ENCODE peak calls at places on chromosome 19, in nine cellular contexts. One of them, this sample, is unnamed.
A peak's percentile ranks its signal among the peaks of the same experiment; 100 is the strongest.

GRCh38 chr19:14818588-14818987 is 16.4 kb downstream of the OR7A5 start:
- DNase-seq in fibroblast of mammary gland: no peak
- DNase-seq in mammary epithelial cell: no peak
- DNase-seq in body of pancreas: no peak
- DNase-seq in astrocyte: no peak
- DNase-seq in pancreas: no peak
- DNase-seq in fibroblast of lung: no peak
- DNase-seq in tibial artery: no peak
- DNase-seq in foreskin fibroblast: no peak
- DNase-seq in this sample: no peak

GRCh38 chr19:17590780-17591688 is 35.6 kb downstream of the COLGALT1 start:
- DNase-seq in fibroblast of mammary gland: no peak
- DNase-seq in mammary epithelial cell: no peak
- DNase-seq in body of pancreas: no peak
- DNase-seq in astrocyte: no peak
- DNase-seq in pancreas: no peak
- DNase-seq in fibroblast of lung: no peak
- DNase-seq in tibial artery: no peak
- DNase-seq in foreskin fibroblast: no peak
- DNase-seq in this sample: no peak

GRCh38 chr19:55486043-55486970 is 1.3 kb downstream of the NAT14 start:
- DNase-seq in fibroblast of mammary gland: peak; percentile 61
- DNase-seq in mammary epithelial cell: no peak
- DNase-seq in body of pancreas: no peak
- DNase-seq in astrocyte: no peak
- DNase-seq in pancreas: no peak
- DNase-seq in fibroblast of lung: no peak
- DNase-seq in tibial artery: no peak
- DNase-seq in foreskin fibroblast: no peak
- DNase-seq in this sample: no peak

GRCh38 chr19:12954150-12954962 is 2.7 kb downstream of the GADD45GIP1 start:
- DNase-seq in fibroblast of mammary gland: no peak
- DNase-seq in mammary epithelial cell: no peak
- DNase-seq in body of pancreas: no peak
- DNase-seq in astrocyte: no peak
- DNase-seq in pancreas: no peak
- DNase-seq in fibroblast of lung: no peak
- DNase-seq in tibial artery: no peak
- DNase-seq in foreskin fibroblast: no peak
- DNase-seq in this sample: no peak

GRCh38 chr19:45615795-45616708 is 14.0 kb upstream of the GPR4 start:
- DNase-seq in fibroblast of mammary gland: peak; percentile 89
- DNase-seq in mammary epithelial cell: peak; percentile 71
- DNase-seq in body of pancreas: peak; percentile 97
- DNase-seq in astrocyte: peak; percentile 62
- DNase-seq in pancreas: peak; percentile 96
- DNase-seq in fibroblast of lung: peak; percentile 80
- DNase-seq in tibial artery: peak; percentile 81
- DNase-seq in foreskin fibroblast: peak; percentile 85
- DNase-seq in this sample: peak; percentile 76

GRCh38 chr19:7426986-7427385 is 61.8 kb downstream of the PEX11G start:
- DNase-seq in fibroblast of mammary gland: no peak
- DNase-seq in mammary epithelial cell: no peak
- DNase-seq in body of pancreas: no peak
- DNase-seq in astrocyte: no peak
- DNase-seq in pancreas: no peak
- DNase-seq in fibroblast of lung: no peak
- DNase-seq in tibial artery: no peak
- DNase-seq in foreskin fibroblast: no peak
- DNase-seq in this sample: no peak

GRCh38 chr19:54478677-54479266 is 5.7 kb upstream of the CDC42EP5 start:
- DNase-seq in fibroblast of mammary gland: peak; percentile 60
- DNase-seq in mammary epithelial cell: peak; percentile 17
- DNase-seq in body of pancreas: peak; percentile 25
- DNase-seq in astrocyte: peak; percentile 17
- DNase-seq in pancreas: no peak
- DNase-seq in fibroblast of lung: peak; percentile 54
- DNase-seq in tibial artery: no peak
- DNase-seq in foreskin fibroblast: no peak
- DNase-seq in this sample: no peak

GRCh38 chr19:31334849-31335624 is 14.2 kb downstream of the TSHZ3 start:
- DNase-seq in fibroblast of mammary gland: peak; percentile 51
- DNase-seq in mammary epithelial cell: peak; percentile 76
- DNase-seq in body of pancreas: no peak
- DNase-seq in astrocyte: no peak
- DNase-seq in pancreas: no peak
- DNase-seq in fibroblast of lung: no peak
- DNase-seq in tibial artery: no peak
- DNase-seq in foreskin fibroblast: no peak
- DNase-seq in this sample: no peak

GRCh38 chr19:7888145-7888825 is at the start of gene LRRC8E:
- DNase-seq in fibroblast of mammary gland: peak; percentile 60
- DNase-seq in mammary epithelial cell: peak; percentile 71
- DNase-seq in body of pancreas: peak; percentile 88
- DNase-seq in astrocyte: peak; percentile 49
- DNase-seq in pancreas: peak; percentile 77
- DNase-seq in fibroblast of lung: peak; percentile 44
- DNase-seq in tibial artery: no peak
- DNase-seq in foreskin fibroblast: peak; percentile 58
- DNase-seq in this sample: peak; percentile 60

GRCh38 chr19:55642153-55643002 is 1.1 kb upstream of the ZNF581 start:
- DNase-seq in fibroblast of mammary gland: no peak
- DNase-seq in mammary epithelial cell: no peak
- DNase-seq in body of pancreas: no peak
- DNase-seq in astrocyte: no peak
- DNase-seq in pancreas: no peak
- DNase-seq in fibroblast of lung: peak; percentile 28
- DNase-seq in tibial artery: no peak
- DNase-seq in foreskin fibroblast: no peak
- DNase-seq in this sample: no peak

GRCh38 chr19:48874309-48875135 is 2.3 kb downstream of the PPP1R15A start:
- DNase-seq in fibroblast of mammary gland: peak; percentile 87
- DNase-seq in mammary epithelial cell: peak; percentile 72
- DNase-seq in body of pancreas: peak; percentile 38
- DNase-seq in astrocyte: peak; percentile 66
- DNase-seq in pancreas: no peak
- DNase-seq in fibroblast of lung: no peak
- DNase-seq in tibial artery: peak; percentile 77
- DNase-seq in foreskin fibroblast: peak; percentile 77
- DNase-seq in this sample: peak; percentile 71

GRCh38 chr19:48741222-48741999 is 1.0 kb upstream of the RASIP1 start:
- DNase-seq in fibroblast of mammary gland: no peak
- DNase-seq in mammary epithelial cell: no peak
- DNase-seq in body of pancreas: peak; percentile 71
- DNase-seq in astrocyte: no peak
- DNase-seq in pancreas: peak; percentile 72
- DNase-seq in fibroblast of lung: no peak
- DNase-seq in tibial artery: no peak
- DNase-seq in foreskin fibroblast: no peak
- DNase-seq in this sample: no peak

GRCh38 chr19:36106991-36107390 is 4.0 kb upstream of the OVOL3 start:
- DNase-seq in fibroblast of mammary gland: no peak
- DNase-seq in mammary epithelial cell: no peak
- DNase-seq in body of pancreas: no peak
- DNase-seq in astrocyte: no peak
- DNase-seq in pancreas: no peak
- DNase-seq in fibroblast of lung: no peak
- DNase-seq in tibial artery: no peak
- DNase-seq in foreskin fibroblast: no peak
- DNase-seq in this sample: no peak

GRCh38 chr19:8512115-8512967 is 1.6 kb downstream of the ZNF414 start:
- DNase-seq in fibroblast of mammary gland: peak; percentile 31
- DNase-seq in mammary epithelial cell: peak; percentile 11
- DNase-seq in body of pancreas: no peak
- DNase-seq in astrocyte: no peak
- DNase-seq in pancreas: peak; percentile 41
- DNase-seq in fibroblast of lung: no peak
- DNase-seq in tibial artery: no peak
- DNase-seq in foreskin fibroblast: no peak
- DNase-seq in this sample: no peak

GRCh38 chr19:4981681-4981958 is 12.7 kb downstream of the KDM4B start:
- DNase-seq in fibroblast of mammary gland: no peak
- DNase-seq in mammary epithelial cell: no peak
- DNase-seq in body of pancreas: no peak
- DNase-seq in astrocyte: no peak
- DNase-seq in pancreas: no peak
- DNase-seq in fibroblast of lung: no peak
- DNase-seq in tibial artery: no peak
- DNase-seq in foreskin fibroblast: no peak
- DNase-seq in this sample: no peak

GRCh38 chr19:18601875-18602274 is 4.7 kb downstream of the CRLF1 start:
- DNase-seq in fibroblast of mammary gland: no peak
- DNase-seq in mammary epithelial cell: no peak
- DNase-seq in body of pancreas: no peak
- DNase-seq in astrocyte: no peak
- DNase-seq in pancreas: no peak
- DNase-seq in fibroblast of lung: no peak
- DNase-seq in tibial artery: no peak
- DNase-seq in foreskin fibroblast: no peak
- DNase-seq in this sample: no peak

GRCh38 chr19:18605196-18605545 is 1.4 kb downstream of the CRLF1 start:
- DNase-seq in fibroblast of mammary gland: no peak
- DNase-seq in mammary epithelial cell: no peak
- DNase-seq in body of pancreas: no peak
- DNase-seq in astrocyte: no peak
- DNase-seq in pancreas: no peak
- DNase-seq in fibroblast of lung: no peak
- DNase-seq in tibial artery: no peak
- DNase-seq in foreskin fibroblast: no peak
- DNase-seq in this sample: no peak

GRCh38 chr19:18604820-18605159 is 1.8 kb downstream of the CRLF1 start:
- DNase-seq in fibroblast of mammary gland: no peak
- DNase-seq in mammary epithelial cell: no peak
- DNase-seq in body of pancreas: no peak
- DNase-seq in astrocyte: no peak
- DNase-seq in pancreas: no peak
- DNase-seq in fibroblast of lung: no peak
- DNase-seq in tibial artery: no peak
- DNase-seq in foreskin fibroblast: no peak
- DNase-seq in this sample: no peak

GRCh38 chr19:18603958-18604819 is 2.4 kb downstream of the CRLF1 start:
- DNase-seq in fibroblast of mammary gland: no peak
- DNase-seq in mammary epithelial cell: no peak
- DNase-seq in body of pancreas: no peak
- DNase-seq in astrocyte: no peak
- DNase-seq in pancreas: no peak
- DNase-seq in fibroblast of lung: no peak
- DNase-seq in tibial artery: peak; percentile 72
- DNase-seq in foreskin fibroblast: no peak
- DNase-seq in this sample: no peak

DNA sequence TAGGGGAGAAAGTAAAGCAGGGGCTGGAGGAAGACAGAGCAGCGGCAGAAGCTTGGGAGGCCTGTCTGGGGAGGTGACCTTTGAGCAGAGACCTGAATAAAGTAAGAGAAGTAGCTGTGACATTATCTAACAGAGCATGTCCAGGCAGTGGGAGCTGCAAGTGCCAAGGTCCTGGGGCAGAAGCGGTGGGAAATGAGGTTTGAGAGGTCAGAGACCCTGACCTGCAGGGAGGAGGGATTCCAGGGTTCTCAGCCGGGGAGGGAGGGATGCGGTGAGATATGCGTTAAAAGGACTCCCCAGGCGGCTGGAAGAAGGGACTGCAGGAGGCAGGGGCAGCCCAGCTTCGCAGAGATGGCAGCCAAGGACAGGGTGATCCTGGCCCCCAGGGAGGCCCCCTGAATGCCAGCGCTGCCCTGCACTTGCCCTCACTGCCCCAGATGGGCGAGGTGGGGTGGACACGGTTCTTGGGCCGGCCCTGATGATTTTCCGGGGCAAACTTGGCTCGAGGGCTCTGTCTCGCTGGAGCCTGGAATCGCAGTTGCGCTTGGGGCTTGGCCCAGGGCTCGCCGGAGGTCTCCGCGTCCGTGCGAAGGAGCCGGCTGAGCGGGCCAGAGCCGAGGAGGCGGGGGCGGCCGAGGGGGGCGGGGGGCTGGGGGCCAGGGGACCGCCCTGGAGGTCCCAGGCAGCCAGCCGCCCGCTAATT is 3.2 kb downstream of the CRLF1 start:
- DNase-seq in fibroblast of mammary gland: no peak
- DNase-seq in mammary epithelial cell: no peak
- DNase-seq in body of pancreas: no peak
- DNase-seq in astrocyte: no peak
- DNase-seq in pancreas: no peak
- DNase-seq in fibroblast of lung: no peak
- DNase-seq in tibial artery: peak; percentile 76
- DNase-seq in foreskin fibroblast: no peak
- DNase-seq in this sample: no peak
- TF ChIP-seq CTCF in fibroblast of mammary gland: peak; percentile 24
- TF ChIP-seq CTCF in mammary epithelial cell: no peak
- TF ChIP-seq CTCF in body of pancreas: no peak
- TF ChIP-seq CTCF in astrocyte: no peak
- TF ChIP-seq CTCF in pancreas: no peak
- TF ChIP-seq CTCF in fibroblast of lung: peak; percentile 12
- TF ChIP-seq CTCF in tibial artery: peak; percentile 50
- TF ChIP-seq CTCF in foreskin fibroblast: no peak
- TF ChIP-seq CTCF in this sample: peak; percentile 33

GRCh38 chr19:39540333-39540673 is 342 bp upstream of the EID2 start:
- DNase-seq in fibroblast of mammary gland: no peak
- DNase-seq in mammary epithelial cell: no peak
- DNase-seq in body of pancreas: no peak
- DNase-seq in astrocyte: no peak
- DNase-seq in pancreas: no peak
- DNase-seq in fibroblast of lung: no peak
- DNase-seq in tibial artery: no peak
- DNase-seq in foreskin fibroblast: no peak
- DNase-seq in this sample: no peak
- TF ChIP-seq CTCF in fibroblast of mammary gland: no peak
- TF ChIP-seq CTCF in mammary epithelial cell: no peak
- TF ChIP-seq CTCF in body of pancreas: no peak
- TF ChIP-seq CTCF in astrocyte: no peak
- TF ChIP-seq CTCF in pancreas: no peak
- TF ChIP-seq CTCF in fibroblast of lung: no peak
- TF ChIP-seq CTCF in tibial artery: no peak
- TF ChIP-seq CTCF in foreskin fibroblast: no peak
- TF ChIP-seq CTCF in this sample: peak; percentile 62

DNA sequence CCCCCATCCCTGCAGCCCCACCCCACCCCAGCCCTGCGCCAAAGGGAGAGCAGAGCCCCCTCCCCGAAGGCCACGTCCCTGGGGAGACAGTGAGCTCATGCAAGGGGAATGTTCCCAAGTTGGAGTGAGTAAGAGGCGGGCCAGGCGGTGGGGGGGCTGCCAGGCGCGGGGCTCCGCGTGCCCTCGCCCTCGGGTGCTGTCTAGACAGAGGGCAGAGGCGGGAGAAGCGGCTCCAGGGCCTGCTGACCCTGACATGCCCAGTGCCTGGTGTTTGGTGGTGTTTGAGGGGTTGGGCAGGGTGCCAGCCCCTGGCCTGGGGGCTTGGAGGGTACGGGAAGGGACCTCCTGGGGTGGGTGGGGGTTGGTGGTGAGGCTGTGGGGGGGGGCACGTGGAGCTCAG is 1.0 kb downstream of the FSTL3 start:
- DNase-seq in fibroblast of mammary gland: peak; percentile 85
- DNase-seq in mammary epithelial cell: peak; percentile 83
- DNase-seq in body of pancreas: peak; percentile 82
- DNase-seq in astrocyte: peak; percentile 80
- DNase-seq in pancreas: peak; percentile 65
- DNase-seq in fibroblast of lung: peak; percentile 82
- DNase-seq in tibial artery: peak; percentile 95
- DNase-seq in foreskin fibroblast: peak; percentile 82
- DNase-seq in this sample: peak; percentile 66
- TF ChIP-seq CTCF in fibroblast of mammary gland: no peak
- TF ChIP-seq CTCF in mammary epithelial cell: no peak
- TF ChIP-seq CTCF in body of pancreas: no peak
- TF ChIP-seq CTCF in astrocyte: no peak
- TF ChIP-seq CTCF in pancreas: no peak
- TF ChIP-seq CTCF in fibroblast of lung: no peak
- TF ChIP-seq CTCF in tibial artery: no peak
- TF ChIP-seq CTCF in foreskin fibroblast: no peak
- TF ChIP-seq CTCF in this sample: no peak

GRCh38 chr19:33443638-33444195 is 70.2 kb downstream of the CEBPG start:
- DNase-seq in fibroblast of mammary gland: no peak
- DNase-seq in mammary epithelial cell: no peak
- DNase-seq in body of pancreas: no peak
- DNase-seq in astrocyte: no peak
- DNase-seq in pancreas: no peak
- DNase-seq in fibroblast of lung: no peak
- DNase-seq in tibial artery: peak; percentile 34
- DNase-seq in foreskin fibroblast: no peak
- DNase-seq in this sample: no peak
- TF ChIP-seq CTCF in fibroblast of mammary gland: no peak
- TF ChIP-seq CTCF in mammary epithelial cell: no peak
- TF ChIP-seq CTCF in body of pancreas: no peak
- TF ChIP-seq CTCF in astrocyte: no peak
- TF ChIP-seq CTCF in pancreas: no peak
- TF ChIP-seq CTCF in fibroblast of lung: no peak
- TF ChIP-seq CTCF in tibial artery: no peak
- TF ChIP-seq CTCF in foreskin fibroblast: no peak
- TF ChIP-seq CTCF in this sample: no peak